ENCODE peak calls at places on chromosomes 6 and 20, in nine cellular contexts. H, I, J, T, E, D, W, O and A are unnamed samples.
A peak's percentile ranks its signal among the peaks of the same experiment; 100 is the strongest.

GRCh38 chr6:56335733-56336132 is 88.4 kb upstream of the COL21A1 start:
- DNase-seq in H (no peak), I (peak; percentile 70), J (no peak), T (no peak), E (no peak), D (peak; percentile 53), W (no peak), O (peak; percentile 73), A (no peak)

GRCh38 chr6:28648878-28649375 is 123.2 kb downstream of the GPX5 start:
- DNase-seq in H (no peak), I (peak; percentile 22), J (no peak), T (no peak), E (no peak), D (no peak), W (no peak), O (peak; percentile 25), A (no peak)

GRCh38 chr20:41232971-41233926 is 84.3 kb downstream of the ZHX3 start:
- DNase-seq in H (no peak), I (peak; percentile 95), J (no peak), T (no peak), E (no peak), D (peak; percentile 60), W (no peak), O (peak; percentile 90), A (no peak)

GRCh38 chr6:73079611-73079955 is 145.7 kb downstream of the KHDC1L start:
- DNase-seq in H (no peak), I (peak; percentile 3), J (no peak), T (no peak), E (no peak), D (peak; percentile 52), W (no peak), O (peak; percentile 32), A (no peak)

GRCh38 chr20:33673411-33674293 is 576 bp downstream of the NECAB3 start:
- DNase-seq in H (no peak), I (peak; percentile 70), J (no peak), T (no peak), E (no peak), D (no peak), W (no peak), O (no peak), A (no peak)

GRCh38 chr6:170182093-170182780 is 108.6 kb downstream of the DLL1 start:
- DNase-seq in H (no peak), I (no peak), J (no peak), T (no peak), E (no peak), D (no peak), W (no peak), O (no peak), A (no peak)

GRCh38 chr20:41509801-41510200 is 108.4 kb downstream of the CHD6 start:
- DNase-seq in H (no peak), I (no peak), J (no peak), T (no peak), E (no peak), D (no peak), W (no peak), O (peak; percentile 61), A (no peak)

GRCh38 chr20:37209661-37210314 is 30.4 kb upstream of the MROH8 start:
- DNase-seq in H (peak; percentile 71), I (peak; percentile 76), J (no peak), T (no peak), E (no peak), D (no peak), W (no peak), O (no peak), A (peak; percentile 55)

GRCh38 chr6:158717341-158718328 is 67.8 kb downstream of the SYTL3 start:
- DNase-seq in H (no peak), I (no peak), J (no peak), T (no peak), E (peak; percentile 28), D (no peak), W (no peak), O (no peak), A (no peak)

GRCh38 chr6:163806761-163807499 is 392.4 kb downstream of the QKI start:
- DNase-seq in H (no peak), I (no peak), J (no peak), T (no peak), E (no peak), D (no peak), W (no peak), O (peak; percentile 38), A (no peak)

GRCh38 chr6:9647043-9647520 is 767.8 kb downstream of the TFAP2A start:
- DNase-seq in H (no peak), I (no peak), J (no peak), T (peak; percentile 23), E (no peak), D (no peak), W (no peak), O (no peak), A (peak; percentile 20)

GRCh38 chr6:157283900-157284737 is 39.2 kb downstream of the TMEM242 start:
- DNase-seq in H (peak; percentile 7), I (no peak), J (no peak), T (no peak), E (no peak), D (no peak), W (no peak), O (no peak), A (no peak)

GRCh38 chr6:10400330-10400729 is 14.5 kb downstream of the TFAP2A start:
- DNase-seq in H (no peak), I (peak; percentile 72), J (no peak), T (peak; percentile 75), E (no peak), D (no peak), W (no peak), O (no peak), A (no peak)

GRCh38 chr6:135299256-135299655 is 118.1 kb downstream of the MYB start:
- DNase-seq in H (no peak), I (no peak), J (no peak), T (no peak), E (no peak), D (peak; percentile 44), W (no peak), O (no peak), A (no peak)

GRCh38 chr20:18428490-18429173 is 38.2 kb downstream of the DZANK1 start:
- DNase-seq in H (peak; percentile 40), I (no peak), J (no peak), T (peak; percentile 35), E (no peak), D (no peak), W (no peak), O (no peak), A (no peak)

GRCh38 chr20:33524261-33524660 is 34.4 kb downstream of the CBFA2T2 start:
- DNase-seq in H (no peak), I (no peak), J (no peak), T (no peak), E (no peak), D (no peak), W (no peak), O (no peak), A (no peak)

GRCh38 chr20:44496976-44497375 is 21.3 kb downstream of the TTPAL start:
- DNase-seq in H (no peak), I (peak; percentile 97), J (no peak), T (no peak), E (no peak), D (peak; percentile 67), W (no peak), O (peak; percentile 55), A (no peak)

GRCh38 chr6:135880066-135880972 is 28.8 kb downstream of the PDE7B start:
- DNase-seq in H (no peak), I (no peak), J (no peak), T (peak; percentile 24), E (peak; percentile 82), D (peak; percentile 49), W (no peak), O (peak; percentile 60), A (no peak)

GRCh38 chr6:89198235-89198634 is 18.9 kb downstream of the GABRR1 start:
- DNase-seq in H (no peak), I (no peak), J (no peak), T (no peak), E (no peak), D (no peak), W (no peak), O (no peak), A (no peak)

GRCh38 chr6:151675746-151676459 is 131.6 kb upstream of the ESR1 start:
- DNase-seq in H (peak; percentile 70), I (peak; percentile 71), J (peak; percentile 30), T (peak; percentile 89), E (peak; percentile 33), D (no peak), W (no peak), O (no peak), A (peak; percentile 64)

GRCh38 chr6:36444470-36444869 is 1.7 kb downstream of the KCTD20 start:
- DNase-seq in H (no peak), I (peak; percentile 31), J (no peak), T (no peak), E (no peak), D (peak; percentile 49), W (no peak), O (no peak), A (no peak)

GRCh38 chr6:26576929-26577719 is 19.6 kb upstream of the ABT1 start:
- DNase-seq in H (no peak), I (no peak), J (no peak), T (peak; percentile 34), E (peak; percentile 56), D (no peak), W (no peak), O (no peak), A (no peak)

GRCh38 chr20:37823276-37823980 is 79.5 kb upstream of the VSTM2L start:
- DNase-seq in H (no peak), I (no peak), J (no peak), T (peak; percentile 80), E (no peak), D (no peak), W (no peak), O (no peak), A (no peak)

GRCh38 chr6:146968041-146968760 is 236.0 kb upstream of the STXBP5 start:
- DNase-seq in H (no peak), I (peak; percentile 56), J (peak; percentile 23), T (peak; percentile 24), E (no peak), D (peak; percentile 50), W (no peak), O (peak; percentile 53), A (peak; percentile 47)

GRCh38 chr6:98179606-98180005 is 654.8 kb upstream of the POU3F2 start:
- DNase-seq in H (no peak), I (no peak), J (no peak), T (no peak), E (no peak), D (no peak), W (no peak), O (no peak), A (no peak)

GRCh38 chr20:63884506-63885263 is 10.2 kb upstream of the DNAJC5 start:
- DNase-seq in H (no peak), I (no peak), J (no peak), T (peak; percentile 61), E (no peak), D (no peak), W (no peak), O (no peak), A (no peak)

GRCh38 chr20:51532577-51533191 is 9.8 kb downstream of the NFATC2 start:
- DNase-seq in H (no peak), I (no peak), J (no peak), T (no peak), E (no peak), D (no peak), W (no peak), O (peak; percentile 79), A (no peak)

GRCh38 chr6:21556968-21557721 is 36.4 kb upstream of the SOX4 start:
- DNase-seq in H (peak; percentile 15), I (no peak), J (no peak), T (peak; percentile 57), E (no peak), D (no peak), W (no peak), O (no peak), A (no peak)